ENCODE peak calls at places on chromosome 20, in five cellular contexts. B is fibroblast of lung, N is fibroblast of the aortic adventitia, E is BE2C, Y is endothelial cell. R is an unnamed sample.

GRCh38 chr20:4820833-4821518 is 99.3 kb downstream of the PRND start:
- DNase-seq in E (no peak), N (peak), B (peak), Y (no peak), R (peak)

GRCh38 chr20:5122861-5123260 is 3.1 kb upstream of the PCNA start:
- DNase-seq in E (no peak), N (peak), Y (no peak), B (peak), R (no peak)

GRCh38 chr20:49279677-49280462 is 2.0 kb upstream of the ZNFX1 start:
- DNase-seq in B (no peak), N (no peak), E (no peak), Y (no peak), R (no peak)

GRCh38 chr20:3744806-3745685 is 12.6 kb downstream of the HSPA12B start:
- DNase-seq in B (peak), N (no peak), Y (peak), E (peak), R (no peak)

GRCh38 chr20:46204594-46205205 is 86.6 kb downstream of the CD40 start:
- DNase-seq in E (no peak), B (no peak), Y (no peak), N (no peak), R (no peak)

GRCh38 chr20:19300395-19300794 is 88.0 kb downstream of the SLC24A3 start:
- DNase-seq in B (no peak), E (no peak), Y (no peak), N (no peak), R (no peak)

GRCh38 chr20:44218441-44218840 is 7.9 kb upstream of the OSER1 start:
- DNase-seq in B (no peak), Y (no peak), N (no peak), E (no peak), R (no peak)

GRCh38 chr20:44074252-44075151 is 112.5 kb downstream of the JPH2 start:
- DNase-seq in N (peak), E (peak), B (peak), Y (no peak), R (peak)

GRCh38 chr20:49853640-49854039 is 41.0 kb downstream of the SLC9A8 start:
- DNase-seq in N (peak), Y (no peak), E (peak), B (peak), R (peak)

GRCh38 chr20:676315-676937 is 824 bp upstream of the SCRT2 start:
- DNase-seq in B (no peak), N (no peak), Y (no peak), E (no peak), R (no peak)

GRCh38 chr20:33922224-33922623 is 71.5 kb upstream of the RALY start:
- DNase-seq in E (no peak), Y (no peak), B (peak), N (no peak), R (no peak)

GRCh38 chr20:62961799-62962198 is 9.3 kb downstream of the SLC17A9 start:
- DNase-seq in Y (no peak), E (no peak), N (no peak), B (no peak), R (no peak)

GRCh38 chr20:60055740-60056139 is 97.5 kb downstream of the CDH26 start:
- DNase-seq in E (no peak), B (no peak), N (no peak), Y (no peak), R (no peak)

GRCh38 chr20:57893364-57894001 is 183.7 kb upstream of the PMEPA1 start:
- DNase-seq in E (no peak), Y (no peak), B (no peak), N (no peak), R (no peak)

GRCh38 chr20:17612287-17612974 is 42.6 kb downstream of the DSTN start:
- DNase-seq in Y (no peak), B (peak), E (no peak), N (peak), R (peak)

GRCh38 chr20:5718896-5719595 is 31.2 kb upstream of the SHLD1 start:
- DNase-seq in B (no peak), N (peak), Y (no peak), E (no peak), R (no peak)

GRCh38 chr20:38599410-38599882 is 2.2 kb upstream of the ARHGAP40 start:
- DNase-seq in B (peak), E (peak), N (peak), Y (no peak), R (no peak)

GRCh38 chr20:6590891-6591679 is 176.4 kb upstream of the BMP2 start:
- DNase-seq in N (peak), E (no peak), Y (no peak), B (peak), R (no peak)

GRCh38 chr20:31979713-31980426 is 11.9 kb downstream of the XKR7 start:
- DNase-seq in E (no peak), B (no peak), Y (no peak), N (no peak), R (no peak)

GRCh38 chr20:53707341-53708102 is 113.9 kb upstream of the ZNF217 start:
- DNase-seq in E (no peak), Y (no peak), B (peak), N (peak), R (peak)

GRCh38 chr20:6698056-6698455 is 69.4 kb upstream of the BMP2 start:
- DNase-seq in Y (no peak), B (peak), N (no peak), E (no peak), R (no peak)

GRCh38 chr20:54133434-54134427 is 40.1 kb downstream of the CYP24A1 start:
- DNase-seq in Y (no peak), E (no peak), B (peak), N (no peak), R (no peak)

GRCh38 chr20:4781637-4782349 is 60.1 kb downstream of the PRND start:
- DNase-seq in B (no peak), N (no peak), Y (no peak), E (no peak), R (no peak)

GRCh38 chr20:6295477-6296256 is 172.8 kb upstream of the FERMT1 start:
- DNase-seq in E (no peak), N (no peak), B (peak), Y (no peak), R (no peak)

GRCh38 chr20:48649104-48649626 is 178.6 kb downstream of the PREX1 start:
- DNase-seq in B (no peak), Y (no peak), N (no peak), E (no peak), R (no peak)

GRCh38 chr20:49889245-49889942 is 25.9 kb downstream of the SPATA2 start:
- DNase-seq in Y (no peak), E (no peak), N (no peak), B (no peak), R (no peak)

GRCh38 chr20:6583134-6583738 is 184.2 kb upstream of the BMP2 start:
- DNase-seq in N (peak), E (peak), B (peak), Y (peak), R (no peak)

GRCh38 chr20:32116079-32116521 is 6.6 kb downstream of the TM9SF4 start:
- DNase-seq in B (no peak), N (no peak), E (no peak), Y (no peak), R (no peak)

GRCh38 chr20:11807070-11807741 is 110.5 kb upstream of the BTBD3 start:
- DNase-seq in Y (no peak), N (peak), B (peak), E (no peak), R (peak)

DNA sequence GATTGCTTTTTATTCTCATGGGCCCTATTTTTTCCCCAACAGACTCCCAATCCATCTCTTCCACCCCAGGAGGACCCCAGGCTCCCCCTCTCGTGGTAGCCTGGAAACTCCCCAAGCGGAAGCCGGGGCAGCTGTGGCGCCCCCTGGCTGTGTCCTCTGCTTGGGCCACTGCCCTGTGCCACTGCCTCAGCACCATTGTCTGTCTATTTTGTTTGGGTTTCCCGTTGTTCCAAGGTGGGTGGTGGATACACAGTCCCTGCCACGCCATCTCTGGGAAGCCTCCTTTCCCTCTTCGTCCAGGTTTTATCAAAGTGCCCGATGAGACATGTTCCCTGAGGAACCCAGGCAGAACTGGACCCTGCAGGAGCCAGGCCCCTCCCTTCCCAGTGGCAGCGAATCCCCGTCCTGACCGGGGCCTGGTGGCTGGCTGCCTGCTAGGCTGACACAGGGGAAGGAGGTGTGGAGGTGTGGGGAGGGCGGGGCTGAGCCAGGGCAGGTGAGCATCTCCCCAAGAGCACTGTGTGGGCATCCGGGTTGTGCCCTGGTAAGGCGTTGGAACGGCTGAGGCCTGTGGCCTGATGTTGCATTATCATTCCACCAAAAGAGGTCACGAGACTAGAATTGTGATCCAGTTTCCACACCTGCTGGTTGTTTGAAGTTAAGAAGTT is 228.2 kb downstream of the CDH4 start:
- DNase-seq in B (no peak), Y (no peak), N (no peak), E (no peak), R (no peak)
- TF ChIP-seq CTCF in B (no peak), Y (no peak), N (no peak), E (no peak), R (peak)

GRCh38 chr20:37395921-37396519 is 50.1 kb downstream of the SRC start:
- DNase-seq in N (no peak), B (no peak), Y (peak), E (peak), R (no peak)

GRCh38 chr20:37395411-37395800 is 49.5 kb downstream of the SRC start:
- DNase-seq in B (no peak), N (no peak), E (no peak), Y (no peak), R (no peak)

GRCh38 chr20:37397954-37398749 is 52.2 kb downstream of the SRC start:
- DNase-seq in E (no peak), B (no peak), N (no peak), Y (no peak), R (no peak)

GRCh38 chr20:37397076-37397953 is 51.4 kb downstream of the SRC start:
- DNase-seq in E (no peak), Y (no peak), N (no peak), B (peak), R (peak)

GRCh38 chr20:37396520-37397075 is 50.7 kb downstream of the SRC start:
- DNase-seq in B (no peak), Y (peak), N (no peak), E (peak), R (no peak)
- TF ChIP-seq CTCF in B (no peak), Y (no peak), N (no peak), E (peak), R (no peak)

GRCh38 chr20:41352666-41353065 is 12.0 kb downstream of the LPIN3 start:
- DNase-seq in B (no peak), N (no peak), E (no peak), Y (no peak), R (no peak)
- TF ChIP-seq CTCF in B (no peak), N (no peak), E (no peak), Y (no peak), R (no peak)

DNA sequence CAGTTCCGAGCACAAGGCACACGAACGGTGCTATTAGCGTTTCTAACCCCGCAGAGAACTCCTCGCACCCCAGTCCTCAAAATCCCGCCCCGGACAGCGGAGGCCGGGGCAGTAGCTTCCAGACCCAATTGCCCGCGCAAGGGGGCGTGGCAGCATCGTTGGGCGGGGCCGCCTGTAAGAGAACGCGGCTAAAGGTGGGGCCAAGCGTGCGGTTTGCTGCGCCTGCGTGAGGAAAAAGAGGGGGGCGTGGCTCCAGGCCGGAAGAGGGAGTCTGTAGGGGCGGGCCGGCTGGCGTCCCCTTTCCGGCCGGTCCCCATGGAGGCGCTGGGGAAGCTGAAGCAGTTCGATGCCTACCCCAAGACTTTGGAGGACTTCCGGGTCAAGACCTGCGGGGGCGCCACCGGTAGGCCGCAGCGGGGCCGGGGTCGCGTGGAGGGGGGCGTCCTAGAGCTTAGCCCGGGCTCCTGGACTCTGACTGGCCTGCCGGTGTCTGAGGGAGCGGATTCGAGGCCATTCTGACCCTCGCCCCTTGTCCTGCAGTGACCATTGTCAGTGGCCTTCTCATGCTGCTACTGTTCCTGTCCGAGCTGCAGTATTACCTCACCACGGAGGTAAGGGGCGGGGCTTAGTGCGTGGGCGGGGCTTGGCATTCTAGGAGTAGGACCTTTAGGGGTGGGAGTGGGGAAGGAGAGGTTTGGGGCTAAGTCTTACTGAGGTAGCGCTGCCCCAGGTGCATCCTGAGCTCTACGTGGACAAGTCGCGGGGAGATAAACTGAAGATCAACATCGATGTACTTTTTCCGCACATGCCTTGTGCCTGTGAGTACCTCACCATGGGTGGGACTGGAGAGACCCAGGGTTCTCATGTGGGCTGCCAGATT is at the start of gene ERGIC3:
- DNase-seq in N (peak), E (peak), B (peak), Y (peak), R (peak)
- TF ChIP-seq CTCF in N (no peak), E (no peak), B (no peak), Y (no peak), R (peak)

DNA sequence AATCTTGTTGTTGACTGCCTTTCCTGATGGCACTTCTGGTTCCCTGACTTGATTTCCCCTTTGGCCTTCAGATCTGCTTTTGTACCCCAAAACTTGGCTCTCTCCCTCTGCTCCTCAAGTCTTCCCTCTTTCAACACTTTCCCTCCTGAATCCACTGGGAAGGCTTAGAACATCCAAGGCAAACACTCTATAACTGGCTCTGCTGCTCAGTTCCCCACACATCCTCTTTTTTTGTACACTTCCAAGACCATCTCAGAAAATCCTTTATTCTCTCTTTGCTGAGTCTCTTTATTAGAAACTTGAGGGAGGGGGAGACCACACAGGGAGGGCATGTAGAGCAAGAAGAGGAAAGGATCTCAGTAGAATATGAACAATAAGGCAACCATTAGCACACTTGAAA is 354.1 kb downstream of the KIF16B start:
- DNase-seq in E (no peak), Y (no peak), N (no peak), B (no peak), R (no peak)
- TF ChIP-seq CTCF in E (no peak), Y (no peak), N (no peak), B (no peak), R (no peak)

GRCh38 chr20:15911557-15911956 is 661.7 kb downstream of the KIF16B start:
- DNase-seq in E (no peak), Y (no peak), N (no peak), B (no peak), R (no peak)
- TF ChIP-seq CTCF in E (no peak), Y (no peak), N (no peak), B (no peak), R (no peak)

GRCh38 chr20:39773380-39774000 is 811.3 kb downstream of the DHX35 start:
- DNase-seq in E (no peak), N (peak), B (peak), Y (no peak), R (no peak)
- TF ChIP-seq CTCF in E (no peak), N (no peak), B (no peak), Y (no peak), R (no peak)